ENCODE peak calls at places on chromosomes 13 and 19, in five cellular contexts. One of them, this sample, is unnamed.

GRCh38 chr19:33960566-33960965 is 163.9 kb downstream of the KCTD15 start:
- DNase-seq in nephron progenitor cell: no peak
- DNase-seq in CD4-positive, alpha-beta T cell: no peak
- DNase-seq in hepatocyte: no peak
- DNase-seq in sigmoid colon: no peak
- DNase-seq in this sample: no peak

GRCh38 chr19:32624410-32624809 is 43.4 kb downstream of the PDCD5 start:
- DNase-seq in CD4-positive, alpha-beta T cell: no peak
- DNase-seq in hepatocyte: no peak
- DNase-seq in sigmoid colon: no peak
- DNase-seq in nephron progenitor cell: no peak
- DNase-seq in this sample: no peak

GRCh38 chr13:67106502-67107057 is 123.6 kb downstream of the PCDH9 start:
- DNase-seq in CD4-positive, alpha-beta T cell: no peak
- DNase-seq in nephron progenitor cell: no peak
- DNase-seq in hepatocyte: no peak
- DNase-seq in sigmoid colon: peak; percentile 58
- DNase-seq in this sample: no peak

GRCh38 chr13:42707596-42707995 is 73.8 kb upstream of the FAM216B start:
- DNase-seq in nephron progenitor cell: no peak
- DNase-seq in hepatocyte: no peak
- DNase-seq in sigmoid colon: no peak
- DNase-seq in CD4-positive, alpha-beta T cell: no peak
- DNase-seq in this sample: no peak

GRCh38 chr13:75415720-75416119 is 66.2 kb downstream of the TBC1D4 start:
- DNase-seq in sigmoid colon: no peak
- DNase-seq in hepatocyte: no peak
- DNase-seq in nephron progenitor cell: no peak
- DNase-seq in CD4-positive, alpha-beta T cell: no peak
- DNase-seq in this sample: no peak

GRCh38 chr19:28889941-28890645 is 322.9 kb downstream of the UQCRFS1 start:
- DNase-seq in CD4-positive, alpha-beta T cell: no peak
- DNase-seq in nephron progenitor cell: no peak
- DNase-seq in sigmoid colon: no peak
- DNase-seq in hepatocyte: no peak
- DNase-seq in this sample: no peak

GRCh38 chr13:103634066-103634465 is 567.8 kb upstream of the SLC10A2 start:
- DNase-seq in CD4-positive, alpha-beta T cell: no peak
- DNase-seq in sigmoid colon: no peak
- DNase-seq in hepatocyte: no peak
- DNase-seq in nephron progenitor cell: no peak
- DNase-seq in this sample: no peak

GRCh38 chr19:33376423-33376822 is 2.9 kb downstream of the CEBPG start:
- DNase-seq in sigmoid colon: peak; percentile 87
- DNase-seq in hepatocyte: peak; percentile 70
- DNase-seq in nephron progenitor cell: no peak
- DNase-seq in CD4-positive, alpha-beta T cell: no peak
- DNase-seq in this sample: no peak

GRCh38 chr19:53958168-53958571 is 4.6 kb upstream of the CACNG8 start:
- DNase-seq in nephron progenitor cell: peak; percentile 50
- DNase-seq in hepatocyte: no peak
- DNase-seq in sigmoid colon: no peak
- DNase-seq in CD4-positive, alpha-beta T cell: no peak
- DNase-seq in this sample: no peak

GRCh38 chr13:23558675-23559536 is 11.3 kb upstream of the TNFRSF19 start:
- DNase-seq in nephron progenitor cell: no peak
- DNase-seq in CD4-positive, alpha-beta T cell: no peak
- DNase-seq in hepatocyte: peak; percentile 51
- DNase-seq in sigmoid colon: peak; percentile 83
- DNase-seq in this sample: no peak

GRCh38 chr13:99433543-99434075 is 67.7 kb upstream of the TM9SF2 start:
- DNase-seq in sigmoid colon: no peak
- DNase-seq in CD4-positive, alpha-beta T cell: no peak
- DNase-seq in hepatocyte: no peak
- DNase-seq in nephron progenitor cell: no peak
- DNase-seq in this sample: no peak

GRCh38 chr19:29515706-29516357 is 10.0 kb upstream of the VSTM2B start:
- DNase-seq in CD4-positive, alpha-beta T cell: no peak
- DNase-seq in hepatocyte: no peak
- DNase-seq in nephron progenitor cell: no peak
- DNase-seq in sigmoid colon: no peak
- DNase-seq in this sample: no peak

GRCh38 chr13:39362652-39363390 is 240.2 kb downstream of the LHFPL6 start:
- DNase-seq in hepatocyte: no peak
- DNase-seq in CD4-positive, alpha-beta T cell: no peak
- DNase-seq in sigmoid colon: peak; percentile 70
- DNase-seq in nephron progenitor cell: no peak
- DNase-seq in this sample: no peak

GRCh38 chr19:36183455-36183741 is 31.1 kb downstream of the ZNF565 start:
- DNase-seq in nephron progenitor cell: no peak
- DNase-seq in CD4-positive, alpha-beta T cell: no peak
- DNase-seq in sigmoid colon: no peak
- DNase-seq in hepatocyte: no peak
- DNase-seq in this sample: no peak

GRCh38 chr19:41861846-41862245 is 1.8 kb downstream of the RPS19 start:
- DNase-seq in nephron progenitor cell: no peak
- DNase-seq in CD4-positive, alpha-beta T cell: no peak
- DNase-seq in hepatocyte: no peak
- DNase-seq in sigmoid colon: no peak
- DNase-seq in this sample: no peak

GRCh38 chr13:64855506-64855905 is 2374.6 kb downstream of the PCDH9 start:
- DNase-seq in CD4-positive, alpha-beta T cell: no peak
- DNase-seq in nephron progenitor cell: no peak
- DNase-seq in sigmoid colon: no peak
- DNase-seq in hepatocyte: peak; percentile 13
- DNase-seq in this sample: no peak

GRCh38 chr19:39843919-39844793 is 2.0 kb downstream of the FBL start:
- DNase-seq in nephron progenitor cell: no peak
- DNase-seq in hepatocyte: peak; percentile 65
- DNase-seq in sigmoid colon: no peak
- DNase-seq in CD4-positive, alpha-beta T cell: no peak
- DNase-seq in this sample: no peak

GRCh38 chr19:42114412-42114811 is 17.8 kb downstream of the POU2F2 start:
- DNase-seq in CD4-positive, alpha-beta T cell: no peak
- DNase-seq in hepatocyte: no peak
- DNase-seq in sigmoid colon: no peak
- DNase-seq in nephron progenitor cell: no peak
- DNase-seq in this sample: peak; percentile 64

GRCh38 chr13:62014299-62014698 is 598.6 kb upstream of the PCDH20 start:
- DNase-seq in hepatocyte: peak; percentile 6
- DNase-seq in sigmoid colon: no peak
- DNase-seq in CD4-positive, alpha-beta T cell: no peak
- DNase-seq in nephron progenitor cell: no peak
- DNase-seq in this sample: no peak
- TF ChIP-seq CTCF in hepatocyte: peak; percentile 49
- TF ChIP-seq CTCF in sigmoid colon: no peak
- TF ChIP-seq CTCF in CD4-positive, alpha-beta T cell: no peak
- TF ChIP-seq CTCF in nephron progenitor cell: peak; percentile 12
- TF ChIP-seq CTCF in this sample: no peak

GRCh38 chr13:33735276-33735675 is 82.7 kb upstream of the RFC3 start:
- DNase-seq in CD4-positive, alpha-beta T cell: no peak
- DNase-seq in nephron progenitor cell: no peak
- DNase-seq in sigmoid colon: no peak
- DNase-seq in hepatocyte: no peak
- DNase-seq in this sample: no peak
- TF ChIP-seq CTCF in CD4-positive, alpha-beta T cell: no peak
- TF ChIP-seq CTCF in nephron progenitor cell: no peak
- TF ChIP-seq CTCF in sigmoid colon: no peak
- TF ChIP-seq CTCF in hepatocyte: no peak
- TF ChIP-seq CTCF in this sample: no peak

GRCh38 chr19:27754700-27755099 is 1458.3 kb downstream of the UQCRFS1 start:
- DNase-seq in hepatocyte: no peak
- DNase-seq in nephron progenitor cell: no peak
- DNase-seq in CD4-positive, alpha-beta T cell: no peak
- DNase-seq in sigmoid colon: peak; percentile 2
- DNase-seq in this sample: no peak
- TF ChIP-seq CTCF in hepatocyte: no peak
- TF ChIP-seq CTCF in nephron progenitor cell: no peak
- TF ChIP-seq CTCF in CD4-positive, alpha-beta T cell: no peak
- TF ChIP-seq CTCF in sigmoid colon: no peak
- TF ChIP-seq CTCF in this sample: no peak

GRCh38 chr13:72648513-72649065 is 78.8 kb downstream of the MZT1 start:
- DNase-seq in hepatocyte: peak; percentile 8
- DNase-seq in CD4-positive, alpha-beta T cell: no peak
- DNase-seq in nephron progenitor cell: no peak
- DNase-seq in sigmoid colon: no peak
- DNase-seq in this sample: no peak

GRCh38 chr13:72638059-72638815 is 89.2 kb downstream of the MZT1 start:
- DNase-seq in sigmoid colon: no peak
- DNase-seq in CD4-positive, alpha-beta T cell: no peak
- DNase-seq in nephron progenitor cell: no peak
- DNase-seq in hepatocyte: no peak
- DNase-seq in this sample: no peak

GRCh38 chr13:72639377-72639776 is 88.1 kb downstream of the MZT1 start:
- DNase-seq in CD4-positive, alpha-beta T cell: no peak
- DNase-seq in sigmoid colon: no peak
- DNase-seq in nephron progenitor cell: no peak
- DNase-seq in hepatocyte: no peak
- DNase-seq in this sample: no peak

GRCh38 chr13:72645521-72645920 is 81.9 kb downstream of the MZT1 start:
- DNase-seq in CD4-positive, alpha-beta T cell: no peak
- DNase-seq in nephron progenitor cell: no peak
- DNase-seq in sigmoid colon: no peak
- DNase-seq in hepatocyte: no peak
- DNase-seq in this sample: no peak

DNA sequence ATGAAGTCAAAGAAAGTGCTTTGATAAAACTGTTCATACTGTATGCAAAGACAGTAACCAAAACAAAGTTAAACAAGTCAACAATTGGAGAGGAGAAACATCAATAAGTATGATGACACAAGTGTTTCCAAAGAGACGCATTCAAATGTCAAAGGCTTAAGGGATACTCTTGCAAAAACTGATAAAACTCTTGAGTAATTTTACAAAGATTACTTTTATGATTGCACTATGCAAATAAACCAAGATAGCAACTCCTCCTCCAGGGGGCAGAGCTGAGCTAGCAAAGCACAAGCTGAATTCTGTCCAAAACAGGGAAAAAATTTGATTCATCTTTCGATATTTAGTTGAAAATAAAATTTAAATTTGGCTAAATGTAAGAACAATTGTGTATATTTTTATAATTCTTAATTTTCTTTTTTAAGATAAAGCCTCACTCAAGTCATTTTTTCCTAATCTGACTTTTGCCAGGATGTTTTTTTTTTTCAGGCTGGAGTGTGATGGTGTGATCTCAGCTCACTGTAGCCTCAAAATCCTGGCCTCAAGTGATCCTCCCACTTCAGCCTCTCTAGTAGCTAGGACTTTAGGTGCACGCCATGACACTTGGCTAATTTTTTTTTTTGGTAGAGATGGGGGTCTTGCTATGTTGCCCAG is 84.0 kb downstream of the MZT1 start:
- DNase-seq in CD4-positive, alpha-beta T cell: peak; percentile 45
- DNase-seq in nephron progenitor cell: peak; percentile 42
- DNase-seq in hepatocyte: peak; percentile 80
- DNase-seq in sigmoid colon: no peak
- DNase-seq in this sample: no peak
- TF ChIP-seq CTCF in CD4-positive, alpha-beta T cell: peak; percentile 73
- TF ChIP-seq CTCF in nephron progenitor cell: peak; percentile 57
- TF ChIP-seq CTCF in hepatocyte: peak; percentile 71
- TF ChIP-seq CTCF in sigmoid colon: no peak
- TF ChIP-seq CTCF in this sample: no peak

DNA sequence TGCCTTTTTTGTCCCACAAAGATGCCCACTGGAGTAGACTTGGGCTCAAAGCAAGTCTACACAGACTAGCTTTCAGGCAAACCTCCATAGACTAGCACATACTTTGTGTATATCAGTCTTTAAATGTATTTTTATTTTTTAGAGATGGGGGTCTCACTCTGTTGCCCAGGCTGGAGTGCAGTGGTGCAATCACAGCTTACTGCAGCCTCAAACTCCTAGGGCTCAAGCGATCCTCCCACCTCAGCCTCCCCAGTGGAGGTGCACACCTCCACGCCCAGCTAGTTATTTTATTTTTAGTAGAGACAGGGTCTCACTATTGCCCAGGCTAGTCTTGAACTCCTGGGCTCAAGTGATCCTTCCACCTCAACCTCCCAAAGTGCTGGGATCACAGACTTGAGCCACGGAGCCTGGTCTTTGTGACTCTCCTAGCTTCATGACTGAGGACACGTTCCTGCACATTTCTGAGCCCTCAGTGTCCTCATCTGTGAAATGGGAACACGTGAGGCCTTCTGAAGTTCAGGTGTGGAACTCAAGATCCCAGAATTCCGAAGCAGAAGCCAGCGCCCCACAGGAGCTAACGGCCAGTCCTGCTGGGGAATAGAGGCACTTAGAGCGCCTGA is 5.1 kb upstream of the TPM4 start:
- DNase-seq in CD4-positive, alpha-beta T cell: no peak
- DNase-seq in sigmoid colon: no peak
- DNase-seq in nephron progenitor cell: no peak
- DNase-seq in hepatocyte: no peak
- DNase-seq in this sample: no peak
- TF ChIP-seq CTCF in CD4-positive, alpha-beta T cell: no peak
- TF ChIP-seq CTCF in sigmoid colon: no peak
- TF ChIP-seq CTCF in nephron progenitor cell: no peak
- TF ChIP-seq CTCF in hepatocyte: no peak
- TF ChIP-seq CTCF in this sample: no peak

DNA sequence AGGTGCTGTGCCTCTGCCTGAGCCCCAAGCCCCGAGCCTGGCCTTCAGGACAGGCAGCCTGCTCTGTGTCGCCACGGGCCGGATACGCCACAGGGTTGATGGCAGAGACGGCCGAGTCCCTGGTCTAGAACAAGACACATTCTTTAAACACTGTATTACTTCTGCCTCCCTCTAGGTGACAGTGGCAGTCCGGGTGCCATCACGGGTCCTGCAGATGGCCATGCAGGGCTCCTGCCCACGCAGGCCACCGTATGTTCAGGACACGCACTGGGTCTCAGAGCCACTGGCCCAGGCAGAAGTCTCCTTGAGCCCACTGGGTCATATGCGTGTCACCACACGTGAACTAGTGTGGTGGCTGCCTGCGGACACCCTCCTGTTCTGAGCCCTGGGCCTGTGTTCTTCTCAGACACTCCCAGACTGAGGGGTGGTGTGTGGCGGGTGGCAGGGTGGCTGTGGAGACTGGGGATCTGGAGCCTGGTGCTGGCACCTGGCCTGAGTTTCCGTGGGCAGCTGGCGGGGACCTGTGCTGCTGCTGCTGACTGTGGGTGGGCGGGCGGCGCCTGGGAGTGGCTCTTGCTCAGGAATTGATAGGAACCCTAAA is 4.4 kb downstream of the PLEKHJ1 start:
- DNase-seq in CD4-positive, alpha-beta T cell: no peak
- DNase-seq in hepatocyte: no peak
- DNase-seq in nephron progenitor cell: no peak
- DNase-seq in sigmoid colon: no peak
- DNase-seq in this sample: no peak
- TF ChIP-seq CTCF in CD4-positive, alpha-beta T cell: no peak
- TF ChIP-seq CTCF in hepatocyte: no peak
- TF ChIP-seq CTCF in nephron progenitor cell: no peak
- TF ChIP-seq CTCF in sigmoid colon: no peak
- TF ChIP-seq CTCF in this sample: no peak

This sample was measured in activated B cell treated with CpG ODN at 0.5 μM for 24 hours.